ENCODE peak calls at places on chromosome 16, in four cellular contexts. K is bronchial epithelial cell, A is GM23338, P is coronary artery. Y is an unnamed sample.

GRCh38 chr16:49688298-49688697 is 167.6 kb downstream of the ZNF423 start:
- DNase-seq in P (no peak), K (no peak), A (peak), Y (no peak)

GRCh38 chr16:12311309-12311708 is 334.8 kb downstream of the SNX29 start:
- DNase-seq in K (no peak), A (peak), P (no peak), Y (no peak)

GRCh38 chr16:787261-787966 is 767 bp downstream of the RPUSD1 start:
- DNase-seq in K (no peak), A (no peak), P (no peak), Y (no peak)

GRCh38 chr16:23152386-23153178 is 3.3 kb upstream of the USP31 start:
- DNase-seq in P (no peak), A (no peak), K (peak), Y (no peak)

GRCh38 chr16:27347930-27348685 is 34.3 kb downstream of the IL4R start:
- DNase-seq in K (no peak), A (no peak), P (no peak), Y (no peak)

GRCh38 chr16:24775455-24775854 is 46.0 kb downstream of the TNRC6A start:
- DNase-seq in A (no peak), K (no peak), P (no peak), Y (no peak)

GRCh38 chr16:65910291-65910690 is 456.2 kb upstream of the CDH5 start:
- DNase-seq in A (no peak), P (no peak), K (no peak), Y (no peak)

GRCh38 chr16:75660726-75661302 is 13.2 kb downstream of the TERF2IP start:
- DNase-seq in K (no peak), A (no peak), P (no peak), Y (no peak)

GRCh38 chr16:19700319-19700781 is 17.7 kb downstream of the KNOP1 start:
- DNase-seq in A (no peak), P (no peak), K (peak), Y (no peak)

GRCh38 chr16:4538067-4538385 is 547 bp downstream of the CDIP1 start:
- DNase-seq in K (no peak), A (no peak), P (no peak), Y (peak)

GRCh38 chr16:59748531-59748930 is 1014.4 kb upstream of the GOT2 start:
- DNase-seq in K (no peak), P (no peak), A (peak), Y (no peak)

GRCh38 chr16:540645-541340 is 13.3 kb downstream of the CAPN15 start:
- DNase-seq in A (no peak), P (no peak), K (no peak), Y (no peak)

GRCh38 chr16:67928561-67929364 is 2.9 kb downstream of the CTRL start:
- DNase-seq in P (no peak), K (peak), A (peak), Y (no peak)

GRCh38 chr16:13873835-13874438 is 46.0 kb upstream of the ERCC4 start:
- DNase-seq in A (peak), K (peak), P (no peak), Y (no peak)

GRCh38 chr16:87201052-87201451 is 116.1 kb downstream of the C16orf95 start:
- DNase-seq in A (no peak), K (peak), P (peak), Y (peak)

Y was measured in foreskin keratinocyte.